ENCODE peak calls at places on chromosomes 2 and 18, in five cellular contexts. One of them, this sample, is unnamed.

GRCh38 chr2:158969717-158970521 is 1.5 kb downstream of the TANC1 start:
- DNase-seq in IMR-90: peak; percentile 21
- DNase-seq in cardiac fibroblast: peak; percentile 26
- DNase-seq in activated effector memory CD4-positive, alpha-beta T cell treated with Interleukin-2 at 50 U/mL for 16 hours: no peak
- DNase-seq in ELR: peak; percentile 41
- DNase-seq in this sample: peak; percentile 43

GRCh38 chr18:55228191-55228590 is 268.9 kb upstream of the CCDC68 start:
- DNase-seq in IMR-90: peak; percentile 72
- DNase-seq in cardiac fibroblast: peak; percentile 59
- DNase-seq in activated effector memory CD4-positive, alpha-beta T cell treated with Interleukin-2 at 50 U/mL for 16 hours: no peak
- DNase-seq in ELR: peak; percentile 44
- DNase-seq in this sample: no peak

GRCh38 chr2:176158306-176158643 is 1.2 kb downstream of the HOXD3 start:
- DNase-seq in IMR-90: no peak
- DNase-seq in cardiac fibroblast: no peak
- DNase-seq in activated effector memory CD4-positive, alpha-beta T cell treated with Interleukin-2 at 50 U/mL for 16 hours: no peak
- DNase-seq in ELR: no peak
- DNase-seq in this sample: no peak

GRCh38 chr2:72713857-72714256 is 112.0 kb downstream of the EXOC6B start:
- DNase-seq in IMR-90: no peak
- DNase-seq in cardiac fibroblast: no peak
- DNase-seq in activated effector memory CD4-positive, alpha-beta T cell treated with Interleukin-2 at 50 U/mL for 16 hours: no peak
- DNase-seq in ELR: peak; percentile 23
- DNase-seq in this sample: no peak

GRCh38 chr2:205800804-205801203 is 118.5 kb downstream of the NRP2 start:
- DNase-seq in IMR-90: peak; percentile 99
- DNase-seq in cardiac fibroblast: peak; percentile 51
- DNase-seq in activated effector memory CD4-positive, alpha-beta T cell treated with Interleukin-2 at 50 U/mL for 16 hours: no peak
- DNase-seq in ELR: no peak
- DNase-seq in this sample: no peak

GRCh38 chr18:34809697-34810096 is 99.6 kb downstream of the DTNA start:
- DNase-seq in IMR-90: peak; percentile 32
- DNase-seq in cardiac fibroblast: peak; percentile 67
- DNase-seq in activated effector memory CD4-positive, alpha-beta T cell treated with Interleukin-2 at 50 U/mL for 16 hours: no peak
- DNase-seq in ELR: peak; percentile 45
- DNase-seq in this sample: peak; percentile 50

GRCh38 chr2:202099515-202099914 is 26.5 kb downstream of the KIAA2012 start:
- DNase-seq in IMR-90: no peak
- DNase-seq in cardiac fibroblast: no peak
- DNase-seq in activated effector memory CD4-positive, alpha-beta T cell treated with Interleukin-2 at 50 U/mL for 16 hours: no peak
- DNase-seq in ELR: no peak
- DNase-seq in this sample: no peak

GRCh38 chr2:60163691-60164090 is 389.8 kb downstream of the BCL11A start:
- DNase-seq in IMR-90: no peak
- DNase-seq in cardiac fibroblast: no peak
- DNase-seq in activated effector memory CD4-positive, alpha-beta T cell treated with Interleukin-2 at 50 U/mL for 16 hours: no peak
- DNase-seq in ELR: no peak
- DNase-seq in this sample: no peak

GRCh38 chr2:191835539-191836350 is 11.1 kb downstream of the CAVIN2 start:
- DNase-seq in IMR-90: peak; percentile 61
- DNase-seq in cardiac fibroblast: peak; percentile 56
- DNase-seq in activated effector memory CD4-positive, alpha-beta T cell treated with Interleukin-2 at 50 U/mL for 16 hours: no peak
- DNase-seq in ELR: peak; percentile 78
- DNase-seq in this sample: no peak

GRCh38 chr2:84919885-84920580 is 14.6 kb downstream of the TMSB10 start:
- DNase-seq in IMR-90: peak; percentile 99
- DNase-seq in cardiac fibroblast: peak; percentile 99
- DNase-seq in activated effector memory CD4-positive, alpha-beta T cell treated with Interleukin-2 at 50 U/mL for 16 hours: no peak
- DNase-seq in ELR: peak; percentile 99
- DNase-seq in this sample: peak; percentile 83

GRCh38 chr2:42876280-42876840 is 84.0 kb upstream of the HAAO start:
- DNase-seq in IMR-90: no peak
- DNase-seq in cardiac fibroblast: no peak
- DNase-seq in activated effector memory CD4-positive, alpha-beta T cell treated with Interleukin-2 at 50 U/mL for 16 hours: no peak
- DNase-seq in ELR: no peak
- DNase-seq in this sample: no peak

GRCh38 chr2:39723946-39724827 is 54.9 kb downstream of the THUMPD2 start:
- DNase-seq in IMR-90: no peak
- DNase-seq in cardiac fibroblast: no peak
- DNase-seq in activated effector memory CD4-positive, alpha-beta T cell treated with Interleukin-2 at 50 U/mL for 16 hours: no peak
- DNase-seq in ELR: no peak
- DNase-seq in this sample: no peak

GRCh38 chr2:69203166-69203985 is 183.7 kb downstream of the GFPT1 start:
- DNase-seq in IMR-90: no peak
- DNase-seq in cardiac fibroblast: no peak
- DNase-seq in activated effector memory CD4-positive, alpha-beta T cell treated with Interleukin-2 at 50 U/mL for 16 hours: no peak
- DNase-seq in ELR: no peak
- DNase-seq in this sample: no peak

GRCh38 chr2:201930043-201930442 is 103.6 kb upstream of the FZD7 start:
- DNase-seq in IMR-90: no peak
- DNase-seq in cardiac fibroblast: no peak
- DNase-seq in activated effector memory CD4-positive, alpha-beta T cell treated with Interleukin-2 at 50 U/mL for 16 hours: no peak
- DNase-seq in ELR: no peak
- DNase-seq in this sample: no peak

GRCh38 chr18:8229786-8230185 is 379.5 kb upstream of the RAB12 start:
- DNase-seq in IMR-90: peak; percentile 13
- DNase-seq in cardiac fibroblast: no peak
- DNase-seq in activated effector memory CD4-positive, alpha-beta T cell treated with Interleukin-2 at 50 U/mL for 16 hours: no peak
- DNase-seq in ELR: peak; percentile 61
- DNase-seq in this sample: no peak

GRCh38 chr2:84427235-84428138 is 31.6 kb downstream of the SUCLG1 start:
- DNase-seq in IMR-90: peak; percentile 31
- DNase-seq in cardiac fibroblast: peak; percentile 55
- DNase-seq in activated effector memory CD4-positive, alpha-beta T cell treated with Interleukin-2 at 50 U/mL for 16 hours: no peak
- DNase-seq in ELR: no peak
- DNase-seq in this sample: peak; percentile 50

GRCh38 chr18:67456691-67457090 is 59.8 kb downstream of the DSEL start:
- DNase-seq in IMR-90: no peak
- DNase-seq in cardiac fibroblast: peak; percentile 38
- DNase-seq in activated effector memory CD4-positive, alpha-beta T cell treated with Interleukin-2 at 50 U/mL for 16 hours: no peak
- DNase-seq in ELR: peak; percentile 12
- DNase-seq in this sample: no peak

GRCh38 chr18:21820035-21820810 is 79.6 kb downstream of the MIB1 start:
- DNase-seq in IMR-90: peak; percentile 33
- DNase-seq in cardiac fibroblast: peak; percentile 43
- DNase-seq in activated effector memory CD4-positive, alpha-beta T cell treated with Interleukin-2 at 50 U/mL for 16 hours: no peak
- DNase-seq in ELR: peak; percentile 41
- DNase-seq in this sample: peak; percentile 56

GRCh38 chr2:201007584-201007998 is 44.1 kb upstream of the ORC2 start:
- DNase-seq in IMR-90: no peak
- DNase-seq in cardiac fibroblast: no peak
- DNase-seq in activated effector memory CD4-positive, alpha-beta T cell treated with Interleukin-2 at 50 U/mL for 16 hours: no peak
- DNase-seq in ELR: no peak
- DNase-seq in this sample: no peak

GRCh38 chr2:191645807-191646611 is 31.9 kb upstream of the NABP1 start:
- DNase-seq in IMR-90: no peak
- DNase-seq in cardiac fibroblast: peak; percentile 68
- DNase-seq in activated effector memory CD4-positive, alpha-beta T cell treated with Interleukin-2 at 50 U/mL for 16 hours: no peak
- DNase-seq in ELR: peak; percentile 79
- DNase-seq in this sample: no peak

GRCh38 chr2:198219292-198219691 is 414.9 kb downstream of the PLCL1 start:
- DNase-seq in IMR-90: no peak
- DNase-seq in cardiac fibroblast: no peak
- DNase-seq in activated effector memory CD4-positive, alpha-beta T cell treated with Interleukin-2 at 50 U/mL for 16 hours: no peak
- DNase-seq in ELR: no peak
- DNase-seq in this sample: no peak

GRCh38 chr2:160719116-160719515 is 225.5 kb upstream of the RBMS1 start:
- DNase-seq in IMR-90: peak; percentile 57
- DNase-seq in cardiac fibroblast: peak; percentile 28
- DNase-seq in activated effector memory CD4-positive, alpha-beta T cell treated with Interleukin-2 at 50 U/mL for 16 hours: no peak
- DNase-seq in ELR: peak; percentile 86
- DNase-seq in this sample: peak; percentile 45

GRCh38 chr2:201261471-201261870 is 1.1 kb downstream of the CASP8 start:
- DNase-seq in IMR-90: no peak
- DNase-seq in cardiac fibroblast: no peak
- DNase-seq in activated effector memory CD4-positive, alpha-beta T cell treated with Interleukin-2 at 50 U/mL for 16 hours: peak; percentile 71
- DNase-seq in ELR: no peak
- DNase-seq in this sample: no peak